ENCODE peak calls at places on chromosomes 16 and 17, in eight cellular contexts. One of them, this sample, is unnamed.

GRCh38 chr17:2954898-2955445 is 108.4 kb downstream of the OR1D5 start:
- DNase-seq in Karpas-422: peak; percentile 75
- DNase-seq in trophoblast cell: peak; percentile 94
- DNase-seq in endothelial cell of umbilical vein: peak; percentile 88
- DNase-seq in keratinocyte: peak; percentile 83
- DNase-seq in PC-3: peak; percentile 94
- DNase-seq in astrocyte: peak; percentile 99
- DNase-seq in GM23338: no peak
- DNase-seq in this sample: peak; percentile 99

GRCh38 chr17:676060-676745 is 38.4 kb downstream of the VPS53 start:
- DNase-seq in Karpas-422: no peak
- DNase-seq in GM23338: no peak
- DNase-seq in keratinocyte: no peak
- DNase-seq in PC-3: no peak
- DNase-seq in trophoblast cell: no peak
- DNase-seq in endothelial cell of umbilical vein: peak; percentile 75
- DNase-seq in astrocyte: peak; percentile 88
- DNase-seq in this sample: no peak

GRCh38 chr16:70478912-70479341 is 24.5 kb downstream of the FCSK start:
- DNase-seq in PC-3: no peak
- DNase-seq in astrocyte: no peak
- DNase-seq in keratinocyte: no peak
- DNase-seq in trophoblast cell: no peak
- DNase-seq in endothelial cell of umbilical vein: peak; percentile 21
- DNase-seq in GM23338: peak; percentile 36
- DNase-seq in Karpas-422: no peak
- DNase-seq in this sample: no peak

GRCh38 chr17:17313350-17313991 is 10.3 kb downstream of the NT5M start:
- DNase-seq in PC-3: peak; percentile 60
- DNase-seq in astrocyte: no peak
- DNase-seq in keratinocyte: no peak
- DNase-seq in GM23338: peak; percentile 89
- DNase-seq in endothelial cell of umbilical vein: peak; percentile 16
- DNase-seq in Karpas-422: peak; percentile 81
- DNase-seq in trophoblast cell: peak; percentile 3
- DNase-seq in this sample: peak; percentile 70

GRCh38 chr16:77677129-77677528 is 45.2 kb upstream of the NUDT7 start:
- DNase-seq in PC-3: no peak
- DNase-seq in GM23338: no peak
- DNase-seq in endothelial cell of umbilical vein: no peak
- DNase-seq in astrocyte: no peak
- DNase-seq in keratinocyte: no peak
- DNase-seq in Karpas-422: no peak
- DNase-seq in trophoblast cell: peak; percentile 91
- DNase-seq in this sample: no peak

GRCh38 chr16:84195201-84196093 is 4.5 kb downstream of the ADAD2 start:
- DNase-seq in astrocyte: no peak
- DNase-seq in trophoblast cell: no peak
- DNase-seq in Karpas-422: no peak
- DNase-seq in endothelial cell of umbilical vein: no peak
- DNase-seq in GM23338: no peak
- DNase-seq in keratinocyte: no peak
- DNase-seq in PC-3: no peak
- DNase-seq in this sample: no peak

GRCh38 chr16:83809092-83809491 is 1.3 kb downstream of the HSBP1 start:
- DNase-seq in astrocyte: no peak
- DNase-seq in GM23338: no peak
- DNase-seq in Karpas-422: no peak
- DNase-seq in trophoblast cell: no peak
- DNase-seq in keratinocyte: no peak
- DNase-seq in endothelial cell of umbilical vein: no peak
- DNase-seq in PC-3: no peak
- DNase-seq in this sample: no peak

GRCh38 chr17:18235743-18236256 is 10.4 kb downstream of the LLGL1 start:
- DNase-seq in PC-3: peak; percentile 72
- DNase-seq in astrocyte: peak; percentile 67
- DNase-seq in endothelial cell of umbilical vein: peak; percentile 72
- DNase-seq in trophoblast cell: no peak
- DNase-seq in Karpas-422: no peak
- DNase-seq in GM23338: no peak
- DNase-seq in keratinocyte: no peak
- DNase-seq in this sample: peak; percentile 90

GRCh38 chr16:73093146-73094144 is 45.5 kb upstream of the ZFHX3 start:
- DNase-seq in GM23338: no peak
- DNase-seq in trophoblast cell: no peak
- DNase-seq in astrocyte: peak; percentile 27
- DNase-seq in PC-3: no peak
- DNase-seq in endothelial cell of umbilical vein: peak; percentile 87
- DNase-seq in Karpas-422: no peak
- DNase-seq in keratinocyte: no peak
- DNase-seq in this sample: no peak

GRCh38 chr16:4327782-4328579 is 12.1 kb downstream of the GLIS2 start:
- DNase-seq in GM23338: peak; percentile 95
- DNase-seq in keratinocyte: no peak
- DNase-seq in endothelial cell of umbilical vein: peak; percentile 72
- DNase-seq in trophoblast cell: no peak
- DNase-seq in Karpas-422: peak; percentile 82
- DNase-seq in PC-3: no peak
- DNase-seq in astrocyte: no peak
- DNase-seq in this sample: no peak

GRCh38 chr17:17784599-17785264 is 52.1 kb downstream of the SREBF1 start:
- DNase-seq in GM23338: peak; percentile 54
- DNase-seq in Karpas-422: peak; percentile 91
- DNase-seq in trophoblast cell: peak; percentile 22
- DNase-seq in keratinocyte: no peak
- DNase-seq in PC-3: peak; percentile 36
- DNase-seq in endothelial cell of umbilical vein: no peak
- DNase-seq in astrocyte: no peak
- DNase-seq in this sample: no peak

GRCh38 chr17:65754641-65755040 is 193.2 kb upstream of the AXIN2 start:
- DNase-seq in PC-3: no peak
- DNase-seq in keratinocyte: no peak
- DNase-seq in endothelial cell of umbilical vein: no peak
- DNase-seq in GM23338: no peak
- DNase-seq in astrocyte: no peak
- DNase-seq in Karpas-422: no peak
- DNase-seq in trophoblast cell: no peak
- DNase-seq in this sample: no peak

GRCh38 chr17:51682115-51682514 is 421.8 kb downstream of the UTP18 start:
- DNase-seq in endothelial cell of umbilical vein: no peak
- DNase-seq in trophoblast cell: no peak
- DNase-seq in Karpas-422: no peak
- DNase-seq in PC-3: no peak
- DNase-seq in astrocyte: no peak
- DNase-seq in GM23338: no peak
- DNase-seq in keratinocyte: no peak
- DNase-seq in this sample: no peak

GRCh38 chr17:64304512-64304911 is 41.5 kb upstream of the TEX2 start:
- DNase-seq in Karpas-422: no peak
- DNase-seq in GM23338: no peak
- DNase-seq in keratinocyte: no peak
- DNase-seq in endothelial cell of umbilical vein: no peak
- DNase-seq in astrocyte: no peak
- DNase-seq in PC-3: no peak
- DNase-seq in trophoblast cell: no peak
- DNase-seq in this sample: no peak

GRCh38 chr16:71974068-71974818 is 26.0 kb downstream of the PKD1L3 start:
- DNase-seq in PC-3: no peak
- DNase-seq in keratinocyte: no peak
- DNase-seq in Karpas-422: no peak
- DNase-seq in astrocyte: no peak
- DNase-seq in GM23338: no peak
- DNase-seq in endothelial cell of umbilical vein: no peak
- DNase-seq in trophoblast cell: no peak
- DNase-seq in this sample: no peak

GRCh38 chr16:50267151-50267631 is 840 bp downstream of the ADCY7 start:
- DNase-seq in endothelial cell of umbilical vein: no peak
- DNase-seq in GM23338: no peak
- DNase-seq in astrocyte: no peak
- DNase-seq in Karpas-422: no peak
- DNase-seq in keratinocyte: no peak
- DNase-seq in trophoblast cell: no peak
- DNase-seq in PC-3: no peak
- DNase-seq in this sample: no peak

GRCh38 chr16:67278773-67279295 is 498 bp upstream of the PLEKHG4 start:
- DNase-seq in astrocyte: no peak
- DNase-seq in trophoblast cell: no peak
- DNase-seq in PC-3: no peak
- DNase-seq in Karpas-422: no peak
- DNase-seq in GM23338: peak; percentile 26
- DNase-seq in keratinocyte: no peak
- DNase-seq in endothelial cell of umbilical vein: no peak
- DNase-seq in this sample: peak; percentile 45

GRCh38 chr16:30186782-30187555 is 3.6 kb downstream of the CORO1A start:
- DNase-seq in astrocyte: no peak
- DNase-seq in endothelial cell of umbilical vein: peak; percentile 52
- DNase-seq in trophoblast cell: peak; percentile 48
- DNase-seq in keratinocyte: peak; percentile 11
- DNase-seq in Karpas-422: peak; percentile 89
- DNase-seq in GM23338: peak; percentile 85
- DNase-seq in PC-3: peak; percentile 55
- DNase-seq in this sample: no peak
- H3K4me2 ChIP-seq in astrocyte: no peak overlapping the region
- H3K4me2 ChIP-seq in endothelial cell of umbilical vein: no peak overlapping the region
- H3K4me2 ChIP-seq in trophoblast cell: no peak overlapping the region
- H3K4me2 ChIP-seq in keratinocyte: no peak overlapping the region
- H3K4me2 ChIP-seq in Karpas-422: peak overlapping the region; percentile 89
- H3K4me2 ChIP-seq in GM23338: no peak overlapping the region
- H3K4me2 ChIP-seq in PC-3: no peak overlapping the region
- H3K4me2 ChIP-seq in this sample: no peak overlapping the region

DNA sequence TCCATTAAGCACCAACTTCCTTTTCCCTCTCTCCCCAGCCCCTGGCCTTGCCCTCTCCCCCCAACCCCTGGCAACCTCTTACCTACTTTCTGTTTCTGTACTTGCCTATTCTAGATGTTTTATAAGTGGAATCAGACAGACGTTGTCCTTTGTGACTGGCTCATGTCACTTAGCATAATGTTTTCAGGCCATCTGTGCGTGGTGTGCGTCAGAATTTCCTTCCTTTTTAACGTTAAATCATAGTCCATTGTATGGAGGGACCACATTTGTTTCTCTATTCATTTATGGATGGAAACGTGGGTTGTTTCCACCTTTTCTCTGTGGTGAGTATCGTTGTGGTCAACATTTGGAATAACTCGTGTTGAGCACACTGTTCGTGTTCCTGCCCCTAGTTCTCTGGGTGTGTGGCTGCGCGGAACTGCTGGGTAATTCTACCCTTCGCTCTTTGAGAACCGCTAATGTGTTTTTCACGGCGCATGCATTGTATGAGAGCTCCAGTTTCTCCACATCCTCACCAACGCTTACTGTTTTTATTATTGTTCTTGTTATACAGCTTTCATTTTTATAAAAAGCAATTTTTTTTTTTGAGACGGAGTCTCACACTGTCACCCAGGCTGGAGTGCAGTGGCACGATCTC is 26.3 kb downstream of the ACTG1 start:
- DNase-seq in PC-3: no peak
- DNase-seq in keratinocyte: no peak
- DNase-seq in astrocyte: no peak
- DNase-seq in Karpas-422: no peak
- DNase-seq in GM23338: no peak
- DNase-seq in trophoblast cell: no peak
- DNase-seq in endothelial cell of umbilical vein: peak; percentile 59
- DNase-seq in this sample: no peak
- H2AFZ ChIP-seq in PC-3: no peak overlapping the region
- H2AFZ ChIP-seq in keratinocyte: no peak overlapping the region
- H2AFZ ChIP-seq in astrocyte: no peak overlapping the region
- H2AFZ ChIP-seq in Karpas-422: no peak overlapping the region
- H2AFZ ChIP-seq in GM23338: no peak overlapping the region
- H2AFZ ChIP-seq in trophoblast cell: no peak overlapping the region
- H2AFZ ChIP-seq in endothelial cell of umbilical vein: peak overlapping the region; percentile 5
- H2AFZ ChIP-seq in this sample: no peak overlapping the region

GRCh38 chr16:86673956-86674453 is 95.7 kb downstream of the FOXL1 start:
- DNase-seq in Karpas-422: no peak
- DNase-seq in GM23338: no peak
- DNase-seq in endothelial cell of umbilical vein: no peak
- DNase-seq in PC-3: no peak
- DNase-seq in astrocyte: no peak
- DNase-seq in keratinocyte: no peak
- DNase-seq in trophoblast cell: no peak
- DNase-seq in this sample: no peak
- H3K4me2 ChIP-seq in Karpas-422: no peak overlapping the region
- H3K4me2 ChIP-seq in GM23338: no peak overlapping the region
- H3K4me2 ChIP-seq in endothelial cell of umbilical vein: no peak overlapping the region
- H3K4me2 ChIP-seq in PC-3: no peak overlapping the region
- H3K4me2 ChIP-seq in astrocyte: no peak overlapping the region
- H3K4me2 ChIP-seq in keratinocyte: no peak overlapping the region
- H3K4me2 ChIP-seq in trophoblast cell: no peak overlapping the region
- H3K4me2 ChIP-seq in this sample: no peak overlapping the region

DNA sequence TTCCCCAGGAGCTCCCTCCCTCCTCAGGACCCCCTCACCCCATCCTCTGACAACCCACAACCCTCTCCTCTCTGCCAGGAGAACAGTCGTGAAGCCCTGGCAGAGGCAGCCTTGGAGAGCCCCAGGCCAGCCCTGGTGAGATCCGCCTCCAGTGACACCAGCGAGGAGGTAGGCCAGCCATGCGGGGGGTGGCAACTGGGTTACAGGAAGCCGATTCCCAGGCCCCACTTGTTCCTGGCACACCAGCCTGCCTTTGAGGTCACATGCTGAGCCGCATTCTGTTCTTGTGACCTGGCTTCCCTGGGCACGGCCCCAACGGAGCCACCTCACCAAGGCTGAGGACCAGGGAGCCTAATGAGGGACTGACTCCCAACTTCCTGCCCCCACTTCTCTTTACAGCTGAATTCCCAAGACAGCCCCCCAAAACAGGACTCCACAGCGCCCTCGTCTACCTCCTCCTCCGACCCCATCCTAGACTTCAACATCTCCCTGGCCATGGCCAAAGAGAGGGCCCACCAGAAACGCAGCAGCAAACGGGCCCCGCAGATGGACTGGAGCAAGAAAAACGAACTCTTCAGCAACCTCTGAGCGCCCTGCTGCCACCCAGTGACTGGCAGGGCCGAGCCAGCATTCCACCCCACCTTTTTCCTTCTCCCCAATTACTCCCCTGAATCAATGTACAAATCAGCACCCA is 7.9 kb downstream of the NAT9 start:
- DNase-seq in PC-3: peak; percentile 51
- DNase-seq in GM23338: no peak
- DNase-seq in keratinocyte: no peak
- DNase-seq in trophoblast cell: no peak
- DNase-seq in Karpas-422: no peak
- DNase-seq in astrocyte: peak; percentile 61
- DNase-seq in endothelial cell of umbilical vein: no peak
- DNase-seq in this sample: peak; percentile 34
- H2AFZ ChIP-seq in PC-3: no peak overlapping the region
- H2AFZ ChIP-seq in GM23338: no peak overlapping the region
- H2AFZ ChIP-seq in keratinocyte: no peak overlapping the region
- H2AFZ ChIP-seq in trophoblast cell: no peak overlapping the region
- H2AFZ ChIP-seq in Karpas-422: no peak overlapping the region
- H2AFZ ChIP-seq in astrocyte: no peak overlapping the region
- H2AFZ ChIP-seq in endothelial cell of umbilical vein: no peak overlapping the region
- H2AFZ ChIP-seq in this sample: no peak overlapping the region

DNA sequence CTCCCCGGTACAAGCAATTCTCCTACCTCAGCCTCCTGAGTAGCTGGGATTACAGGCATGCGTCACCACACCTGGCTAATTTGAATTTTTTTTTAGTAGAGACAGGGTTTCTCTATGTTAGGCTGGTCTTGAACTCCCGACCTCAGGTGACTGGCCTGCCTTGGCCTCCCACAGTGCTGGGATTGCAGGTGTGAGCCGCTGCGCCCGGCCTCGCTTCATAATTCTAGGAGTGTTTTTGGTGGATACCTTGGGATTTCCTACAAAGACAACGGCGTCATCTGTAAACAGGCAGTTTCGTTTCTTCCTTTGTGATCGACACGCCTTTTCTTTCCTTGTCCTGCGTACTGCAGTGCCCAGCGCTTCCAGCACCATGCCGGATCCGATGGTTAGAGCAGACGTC is 60.9 kb upstream of the GNG13 start:
- DNase-seq in astrocyte: no peak
- DNase-seq in endothelial cell of umbilical vein: no peak
- DNase-seq in trophoblast cell: no peak
- DNase-seq in Karpas-422: no peak
- DNase-seq in PC-3: no peak
- DNase-seq in GM23338: no peak
- DNase-seq in keratinocyte: no peak
- DNase-seq in this sample: no peak
- H3K4me2 ChIP-seq in astrocyte: no peak overlapping the region
- H3K4me2 ChIP-seq in endothelial cell of umbilical vein: no peak overlapping the region
- H3K4me2 ChIP-seq in trophoblast cell: no peak overlapping the region
- H3K4me2 ChIP-seq in Karpas-422: no peak overlapping the region
- H3K4me2 ChIP-seq in PC-3: no peak overlapping the region
- H3K4me2 ChIP-seq in GM23338: no peak overlapping the region
- H3K4me2 ChIP-seq in keratinocyte: no peak overlapping the region
- H3K4me2 ChIP-seq in this sample: no peak overlapping the region

This sample was measured in PC-9.